ENCODE peak calls at places on chromosomes 5 and 9, in five cellular contexts. One of them, this sample, is unnamed.

GRCh38 chr5:115962565-115963402 is 509 bp downstream of the LVRN start:
- DNase-seq in mesothelial cell of epicardium: no peak
- DNase-seq in stimulated activated effector memory CD8-positive, alpha-beta T cell treated with anti-CD3 and anti-CD28 coated beads, Interleukin-12 subunit alpha, Interleukin-12 subunit beta, amount 100 ng/mL, for 72 hours: no peak
- DNase-seq in fibroblast of mammary gland: no peak
- DNase-seq in esophagus squamous epithelium: no peak
- DNase-seq in this sample: no peak

GRCh38 chr5:148290271-148291195 is 21.7 kb upstream of the SPINK7 start:
- DNase-seq in mesothelial cell of epicardium: no peak
- DNase-seq in stimulated activated effector memory CD8-positive, alpha-beta T cell treated with anti-CD3 and anti-CD28 coated beads, Interleukin-12 subunit alpha, Interleukin-12 subunit beta, amount 100 ng/mL, for 72 hours: no peak
- DNase-seq in fibroblast of mammary gland: peak
- DNase-seq in esophagus squamous epithelium: no peak
- DNase-seq in this sample: no peak

GRCh38 chr5:122118356-122118948 is 10.9 kb upstream of the ZNF474 start:
- DNase-seq in mesothelial cell of epicardium: no peak
- DNase-seq in stimulated activated effector memory CD8-positive, alpha-beta T cell treated with anti-CD3 and anti-CD28 coated beads, Interleukin-12 subunit alpha, Interleukin-12 subunit beta, amount 100 ng/mL, for 72 hours: no peak
- DNase-seq in fibroblast of mammary gland: no peak
- DNase-seq in esophagus squamous epithelium: no peak
- DNase-seq in this sample: no peak

GRCh38 chr5:143024227-143024920 is 254.2 kb downstream of the ARHGAP26 start:
- DNase-seq in mesothelial cell of epicardium: no peak
- DNase-seq in stimulated activated effector memory CD8-positive, alpha-beta T cell treated with anti-CD3 and anti-CD28 coated beads, Interleukin-12 subunit alpha, Interleukin-12 subunit beta, amount 100 ng/mL, for 72 hours: no peak
- DNase-seq in fibroblast of mammary gland: no peak
- DNase-seq in esophagus squamous epithelium: no peak
- DNase-seq in this sample: no peak

GRCh38 chr5:134007581-134008256 is 2.9 kb upstream of the VDAC1 start:
- DNase-seq in mesothelial cell of epicardium: no peak
- DNase-seq in stimulated activated effector memory CD8-positive, alpha-beta T cell treated with anti-CD3 and anti-CD28 coated beads, Interleukin-12 subunit alpha, Interleukin-12 subunit beta, amount 100 ng/mL, for 72 hours: no peak
- DNase-seq in fibroblast of mammary gland: peak
- DNase-seq in esophagus squamous epithelium: no peak
- DNase-seq in this sample: no peak

GRCh38 chr5:150118561-150119229 is 32.3 kb upstream of the CSF1R start:
- DNase-seq in mesothelial cell of epicardium: no peak
- DNase-seq in stimulated activated effector memory CD8-positive, alpha-beta T cell treated with anti-CD3 and anti-CD28 coated beads, Interleukin-12 subunit alpha, Interleukin-12 subunit beta, amount 100 ng/mL, for 72 hours: no peak
- DNase-seq in fibroblast of mammary gland: no peak
- DNase-seq in esophagus squamous epithelium: no peak
- DNase-seq in this sample: no peak

GRCh38 chr9:36905101-36906066 is 128.7 kb downstream of the PAX5 start:
- DNase-seq in mesothelial cell of epicardium: no peak
- DNase-seq in stimulated activated effector memory CD8-positive, alpha-beta T cell treated with anti-CD3 and anti-CD28 coated beads, Interleukin-12 subunit alpha, Interleukin-12 subunit beta, amount 100 ng/mL, for 72 hours: no peak
- DNase-seq in fibroblast of mammary gland: no peak
- DNase-seq in esophagus squamous epithelium: no peak
- DNase-seq in this sample: no peak

GRCh38 chr9:70395652-70396051 is 18.8 kb downstream of the KLF9 start:
- DNase-seq in mesothelial cell of epicardium: no peak
- DNase-seq in stimulated activated effector memory CD8-positive, alpha-beta T cell treated with anti-CD3 and anti-CD28 coated beads, Interleukin-12 subunit alpha, Interleukin-12 subunit beta, amount 100 ng/mL, for 72 hours: no peak
- DNase-seq in fibroblast of mammary gland: no peak
- DNase-seq in esophagus squamous epithelium: no peak
- DNase-seq in this sample: no peak

GRCh38 chr5:157648275-157648990 is 3.8 kb downstream of the SOX30 start:
- DNase-seq in mesothelial cell of epicardium: no peak
- DNase-seq in stimulated activated effector memory CD8-positive, alpha-beta T cell treated with anti-CD3 and anti-CD28 coated beads, Interleukin-12 subunit alpha, Interleukin-12 subunit beta, amount 100 ng/mL, for 72 hours: no peak
- DNase-seq in fibroblast of mammary gland: no peak
- DNase-seq in esophagus squamous epithelium: no peak
- DNase-seq in this sample: no peak

GRCh38 chr5:174065528-174066189 is 20.2 kb downstream of the NSG2 start:
- DNase-seq in mesothelial cell of epicardium: no peak
- DNase-seq in stimulated activated effector memory CD8-positive, alpha-beta T cell treated with anti-CD3 and anti-CD28 coated beads, Interleukin-12 subunit alpha, Interleukin-12 subunit beta, amount 100 ng/mL, for 72 hours: no peak
- DNase-seq in fibroblast of mammary gland: no peak
- DNase-seq in esophagus squamous epithelium: no peak
- DNase-seq in this sample: no peak

GRCh38 chr5:3337812-3338541 is 257.7 kb upstream of the IRX1 start:
- DNase-seq in mesothelial cell of epicardium: no peak
- DNase-seq in stimulated activated effector memory CD8-positive, alpha-beta T cell treated with anti-CD3 and anti-CD28 coated beads, Interleukin-12 subunit alpha, Interleukin-12 subunit beta, amount 100 ng/mL, for 72 hours: no peak
- DNase-seq in fibroblast of mammary gland: no peak
- DNase-seq in esophagus squamous epithelium: no peak
- DNase-seq in this sample: no peak

GRCh38 chr9:34575775-34576592 is 13.5 kb downstream of the CNTFR start:
- DNase-seq in mesothelial cell of epicardium: no peak
- DNase-seq in stimulated activated effector memory CD8-positive, alpha-beta T cell treated with anti-CD3 and anti-CD28 coated beads, Interleukin-12 subunit alpha, Interleukin-12 subunit beta, amount 100 ng/mL, for 72 hours: no peak
- DNase-seq in fibroblast of mammary gland: no peak
- DNase-seq in esophagus squamous epithelium: no peak
- DNase-seq in this sample: no peak

GRCh38 chr5:29208026-29208425 is 1985.5 kb upstream of the CDH6 start:
- DNase-seq in mesothelial cell of epicardium: no peak
- DNase-seq in stimulated activated effector memory CD8-positive, alpha-beta T cell treated with anti-CD3 and anti-CD28 coated beads, Interleukin-12 subunit alpha, Interleukin-12 subunit beta, amount 100 ng/mL, for 72 hours: no peak
- DNase-seq in fibroblast of mammary gland: no peak
- DNase-seq in esophagus squamous epithelium: no peak
- DNase-seq in this sample: no peak

GRCh38 chr9:98171176-98171925 is 21.1 kb downstream of the CORO2A start:
- DNase-seq in mesothelial cell of epicardium: no peak
- DNase-seq in stimulated activated effector memory CD8-positive, alpha-beta T cell treated with anti-CD3 and anti-CD28 coated beads, Interleukin-12 subunit alpha, Interleukin-12 subunit beta, amount 100 ng/mL, for 72 hours: no peak
- DNase-seq in fibroblast of mammary gland: no peak
- DNase-seq in esophagus squamous epithelium: no peak
- DNase-seq in this sample: no peak

GRCh38 chr5:1523480-1523792 is 324 bp downstream of the LPCAT1 start:
- DNase-seq in mesothelial cell of epicardium: no peak
- DNase-seq in stimulated activated effector memory CD8-positive, alpha-beta T cell treated with anti-CD3 and anti-CD28 coated beads, Interleukin-12 subunit alpha, Interleukin-12 subunit beta, amount 100 ng/mL, for 72 hours: no peak
- DNase-seq in fibroblast of mammary gland: no peak
- DNase-seq in esophagus squamous epithelium: no peak
- DNase-seq in this sample: no peak

GRCh38 chr5:90967443-90967842 is 408.8 kb downstream of the ADGRV1 start:
- DNase-seq in mesothelial cell of epicardium: no peak
- DNase-seq in stimulated activated effector memory CD8-positive, alpha-beta T cell treated with anti-CD3 and anti-CD28 coated beads, Interleukin-12 subunit alpha, Interleukin-12 subunit beta, amount 100 ng/mL, for 72 hours: no peak
- DNase-seq in fibroblast of mammary gland: no peak
- DNase-seq in esophagus squamous epithelium: no peak
- DNase-seq in this sample: no peak

GRCh38 chr9:12657998-12658397 is 35.2 kb upstream of the TYRP1 start:
- DNase-seq in mesothelial cell of epicardium: no peak
- DNase-seq in stimulated activated effector memory CD8-positive, alpha-beta T cell treated with anti-CD3 and anti-CD28 coated beads, Interleukin-12 subunit alpha, Interleukin-12 subunit beta, amount 100 ng/mL, for 72 hours: no peak
- DNase-seq in fibroblast of mammary gland: no peak
- DNase-seq in esophagus squamous epithelium: no peak
- DNase-seq in this sample: no peak

GRCh38 chr5:12093586-12093985 is 189.3 kb upstream of the CTNND2 start:
- DNase-seq in mesothelial cell of epicardium: no peak
- DNase-seq in stimulated activated effector memory CD8-positive, alpha-beta T cell treated with anti-CD3 and anti-CD28 coated beads, Interleukin-12 subunit alpha, Interleukin-12 subunit beta, amount 100 ng/mL, for 72 hours: no peak
- DNase-seq in fibroblast of mammary gland: no peak
- DNase-seq in esophagus squamous epithelium: no peak
- DNase-seq in this sample: no peak

GRCh38 chr5:110839004-110839403 is 100.2 kb downstream of the SLC25A46 start:
- DNase-seq in mesothelial cell of epicardium: no peak
- DNase-seq in stimulated activated effector memory CD8-positive, alpha-beta T cell treated with anti-CD3 and anti-CD28 coated beads, Interleukin-12 subunit alpha, Interleukin-12 subunit beta, amount 100 ng/mL, for 72 hours: no peak
- DNase-seq in fibroblast of mammary gland: no peak
- DNase-seq in esophagus squamous epithelium: no peak
- DNase-seq in this sample: no peak

GRCh38 chr9:135632823-135633222 is 6.5 kb downstream of the GLT6D1 start:
- DNase-seq in mesothelial cell of epicardium: no peak
- DNase-seq in stimulated activated effector memory CD8-positive, alpha-beta T cell treated with anti-CD3 and anti-CD28 coated beads, Interleukin-12 subunit alpha, Interleukin-12 subunit beta, amount 100 ng/mL, for 72 hours: no peak
- DNase-seq in fibroblast of mammary gland: no peak
- DNase-seq in esophagus squamous epithelium: no peak
- DNase-seq in this sample: no peak

GRCh38 chr5:72817076-72817476 is 615 bp downstream of the TNPO1 start:
- DNase-seq in mesothelial cell of epicardium: peak
- DNase-seq in stimulated activated effector memory CD8-positive, alpha-beta T cell treated with anti-CD3 and anti-CD28 coated beads, Interleukin-12 subunit alpha, Interleukin-12 subunit beta, amount 100 ng/mL, for 72 hours: no peak
- DNase-seq in fibroblast of mammary gland: peak
- DNase-seq in esophagus squamous epithelium: no peak
- DNase-seq in this sample: no peak

GRCh38 chr9:107438211-107439030 is 51.1 kb downstream of the KLF4 start:
- DNase-seq in mesothelial cell of epicardium: no peak
- DNase-seq in stimulated activated effector memory CD8-positive, alpha-beta T cell treated with anti-CD3 and anti-CD28 coated beads, Interleukin-12 subunit alpha, Interleukin-12 subunit beta, amount 100 ng/mL, for 72 hours: no peak
- DNase-seq in fibroblast of mammary gland: no peak
- DNase-seq in esophagus squamous epithelium: no peak
- DNase-seq in this sample: no peak

GRCh38 chr9:13500034-13500433 is 220.5 kb upstream of the MPDZ start:
- DNase-seq in mesothelial cell of epicardium: no peak
- DNase-seq in stimulated activated effector memory CD8-positive, alpha-beta T cell treated with anti-CD3 and anti-CD28 coated beads, Interleukin-12 subunit alpha, Interleukin-12 subunit beta, amount 100 ng/mL, for 72 hours: no peak
- DNase-seq in fibroblast of mammary gland: no peak
- DNase-seq in esophagus squamous epithelium: no peak
- DNase-seq in this sample: no peak

GRCh38 chr9:20513126-20513913 is 109.0 kb downstream of the MLLT3 start:
- DNase-seq in mesothelial cell of epicardium: no peak
- DNase-seq in stimulated activated effector memory CD8-positive, alpha-beta T cell treated with anti-CD3 and anti-CD28 coated beads, Interleukin-12 subunit alpha, Interleukin-12 subunit beta, amount 100 ng/mL, for 72 hours: no peak
- DNase-seq in fibroblast of mammary gland: no peak
- DNase-seq in esophagus squamous epithelium: no peak
- DNase-seq in this sample: no peak

GRCh38 chr9:97313243-97313642 is 5.8 kb downstream of the CCDC180 start:
- DNase-seq in mesothelial cell of epicardium: no peak
- DNase-seq in stimulated activated effector memory CD8-positive, alpha-beta T cell treated with anti-CD3 and anti-CD28 coated beads, Interleukin-12 subunit alpha, Interleukin-12 subunit beta, amount 100 ng/mL, for 72 hours: peak
- DNase-seq in fibroblast of mammary gland: no peak
- DNase-seq in esophagus squamous epithelium: no peak
- DNase-seq in this sample: no peak

GRCh38 chr5:44714871-44715580 is 93.7 kb upstream of the MRPS30 start:
- DNase-seq in mesothelial cell of epicardium: no peak
- DNase-seq in stimulated activated effector memory CD8-positive, alpha-beta T cell treated with anti-CD3 and anti-CD28 coated beads, Interleukin-12 subunit alpha, Interleukin-12 subunit beta, amount 100 ng/mL, for 72 hours: no peak
- DNase-seq in fibroblast of mammary gland: no peak
- DNase-seq in esophagus squamous epithelium: no peak
- DNase-seq in this sample: no peak